ENCODE peak calls at places on chromosomes 13 and 19, in seven cellular contexts. Y is stimulated activated CD4-positive, alpha-beta T cell treated with anti-CD3 and anti-CD28 coated beads, Interleukin-4, amount 100 ng/mL, for 4 hours; N is heart right ventricle; U is fibroblast of pulmonary artery; V is nephron progenitor cell; P is T-helper 1 cell; G is hepatic stellate cell. I is an unnamed sample.

GRCh38 chr19:5094768-5095567 is 126.1 kb downstream of the KDM4B start:
- DNase-seq in P (no peak), V (no peak), U (no peak), G (no peak), Y (no peak), N (no peak), I (no peak)

GRCh38 chr13:113954046-113954841 is 19.6 kb downstream of the C13orf46 start:
- DNase-seq in N (no peak), P (no peak), U (no peak), Y (no peak), G (no peak), V (no peak), I (no peak)

GRCh38 chr13:29888306-29888705 is 37.9 kb upstream of the UBL3 start:
- DNase-seq in P (no peak), V (no peak), N (no peak), G (no peak), U (peak; percentile 34), Y (no peak), I (no peak)

GRCh38 chr19:17125052-17125727 is 49.6 kb downstream of the MYO9B start:
- DNase-seq in G (peak; percentile 61), Y (no peak), V (no peak), U (peak; percentile 42), N (no peak), P (no peak), I (no peak)

GRCh38 chr19:18905058-18905456 is 9.1 kb upstream of the CERS1 start:
- DNase-seq in Y (no peak), G (no peak), P (peak; percentile 11), U (no peak), N (no peak), V (no peak), I (no peak)

GRCh38 chr19:32744555-32745325 is 25.2 kb downstream of the TDRD12 start:
- DNase-seq in Y (no peak), V (no peak), U (no peak), N (no peak), G (no peak), P (no peak), I (no peak)

GRCh38 chr19:43820098-43820860 is 6.8 kb upstream of the ZNF283 start:
- DNase-seq in P (no peak), V (no peak), U (peak; percentile 67), G (peak; percentile 67), Y (peak; percentile 39), N (peak; percentile 52), I (no peak)

GRCh38 chr19:10538204-10538603 is 5.5 kb upstream of the ATG4D start:
- DNase-seq in G (no peak), Y (no peak), U (no peak), V (no peak), N (no peak), P (no peak), I (no peak)

GRCh38 chr13:27728271-27728670 is 64.0 kb upstream of the GSX1 start:
- DNase-seq in P (no peak), G (no peak), Y (no peak), N (no peak), V (peak; percentile 28), U (no peak), I (no peak)

GRCh38 chr13:98416408-98416807 is 160.5 kb downstream of the STK24 start:
- DNase-seq in V (no peak), P (no peak), N (no peak), Y (no peak), U (no peak), G (no peak), I (no peak)

GRCh38 chr19:47499371-47499770 is 15.4 kb upstream of the KPTN start:
- DNase-seq in G (no peak), V (no peak), U (no peak), P (no peak), Y (no peak), N (no peak), I (no peak)

GRCh38 chr19:5032101-5032967 is 63.4 kb downstream of the KDM4B start:
- DNase-seq in U (peak; percentile 21), V (peak; percentile 34), P (no peak), G (no peak), N (peak; percentile 38), Y (no peak), I (no peak)

GRCh38 chr13:100666124-100666523 is 8.5 kb downstream of the TMTC4 start:
- DNase-seq in N (no peak), U (peak; percentile 41), V (no peak), P (no peak), G (no peak), Y (no peak), I (no peak)

GRCh38 chr19:8731428-8732169 is 10.2 kb downstream of the OR2Z1 start:
- DNase-seq in N (no peak), P (no peak), Y (no peak), G (no peak), U (no peak), V (peak; percentile 30), I (no peak)

GRCh38 chr19:2728783-2729387 is 7.7 kb upstream of the DIRAS1 start:
- DNase-seq in P (no peak), Y (no peak), N (no peak), U (no peak), V (no peak), G (no peak), I (peak; percentile 21)

GRCh38 chr19:3366104-3366760 is at the start of gene NFIC:
- DNase-seq in U (peak; percentile 87), P (no peak), Y (peak; percentile 46), N (peak; percentile 83), G (peak; percentile 94), V (no peak), I (peak; percentile 81)

GRCh38 chr19:40603071-40603718 is 2.0 kb downstream of the LTBP4 start:
- DNase-seq in G (no peak), N (no peak), Y (no peak), P (no peak), V (no peak), U (peak; percentile 70), I (peak; percentile 38)

GRCh38 chr13:98422046-98422445 is 154.9 kb downstream of the STK24 start:
- DNase-seq in N (no peak), Y (no peak), U (no peak), P (no peak), V (no peak), G (no peak), I (no peak)

GRCh38 chr13:100984349-100984748 is 309.8 kb upstream of the TMTC4 start:
- DNase-seq in V (no peak), G (no peak), N (no peak), P (no peak), Y (no peak), U (no peak), I (no peak)

GRCh38 chr13:104875008-104875762 is 1660.3 kb downstream of the EFNB2 start:
- DNase-seq in U (no peak), Y (no peak), V (no peak), G (no peak), P (no peak), N (no peak), I (no peak)

GRCh38 chr13:19607523-19608078 is 25.9 kb upstream of the MPHOSPH8 start:
- DNase-seq in N (no peak), Y (no peak), P (no peak), V (no peak), G (no peak), U (no peak), I (no peak)

GRCh38 chr19:2061936-2062729 is 11.1 kb upstream of the MKNK2 start:
- DNase-seq in P (no peak), Y (no peak), V (no peak), G (no peak), N (no peak), U (no peak), I (no peak)

GRCh38 chr13:85974604-85975366 is 175.6 kb upstream of the SLITRK6 start:
- DNase-seq in N (no peak), P (no peak), G (no peak), U (peak; percentile 50), Y (no peak), V (no peak), I (no peak)

GRCh38 chr19:7606289-7606688 is 10.6 kb downstream of the CAMSAP3 start:
- DNase-seq in P (no peak), V (no peak), U (no peak), N (no peak), Y (no peak), G (no peak), I (no peak)

GRCh38 chr13:101512650-101513049 is 60.2 kb downstream of the ITGBL1 start:
- DNase-seq in U (peak; percentile 64), V (no peak), Y (no peak), N (no peak), G (no peak), P (no peak), I (no peak)